ENCODE peak calls at places on chromosomes 12 and 14, in five cellular contexts. J is RKO; Z is stimulated activated CD4-positive, alpha-beta T cell treated with anti-CD3 and anti-CD28 coated beads, Interleukin-15, amount 100 ng/mL, for 1 hour; V is NCI-H1092 treated with DMSO at 0.1 percent for 48 hours; H is foreskin melanocyte. T is an unnamed sample.

GRCh38 chr12:19746471-19746870 is 307.2 kb downstream of the AEBP2 start:
- DNase-seq in J (no peak), Z (no peak), V (no peak), H (no peak), T (no peak)

GRCh38 chr12:47394070-47394469 is 311.8 kb downstream of the RPAP3 start:
- DNase-seq in J (no peak), Z (no peak), V (no peak), H (no peak), T (no peak)

GRCh38 chr12:90695415-90695814 is 259.6 kb downstream of the CCER1 start:
- DNase-seq in J (peak), Z (no peak), V (no peak), H (no peak), T (no peak)

GRCh38 chr14:52733824-52734223 is 3.9 kb downstream of the STYX start:
- DNase-seq in J (no peak), Z (no peak), V (no peak), H (no peak), T (no peak)

GRCh38 chr14:91311284-91311662 is 66.8 kb upstream of the GPR68 start:
- DNase-seq in J (no peak), Z (peak), V (no peak), H (no peak), T (no peak)

GRCh38 chr14:82366803-82367202 is 833.1 kb upstream of the SEL1L start:
- DNase-seq in J (no peak), Z (no peak), V (no peak), H (no peak), T (no peak)

GRCh38 chr12:104591272-104591940 is 134.7 kb downstream of the CHST11 start:
- DNase-seq in J (no peak), Z (no peak), V (no peak), H (no peak), T (no peak)

GRCh38 chr14:103763730-103764488 is 48.3 kb downstream of the ZFYVE21 start:
- DNase-seq in J (no peak), Z (no peak), V (no peak), H (no peak), T (no peak)

GRCh38 chr12:106804668-106805067 is 30.2 kb downstream of the RIC8B start:
- DNase-seq in J (no peak), Z (no peak), V (no peak), H (no peak), T (no peak)

GRCh38 chr12:89016970-89017778 is 335.1 kb downstream of the DUSP6 start:
- DNase-seq in J (peak), Z (no peak), V (peak), H (peak), T (peak)

GRCh38 chr12:57031228-57031670 is 14.9 kb upstream of the TAC3 start:
- DNase-seq in J (no peak), Z (no peak), V (peak), H (no peak), T (no peak)

T was measured in Calu3.